ENCODE peak calls at places on chromosomes 13 and 19, in four cellular contexts. One of them, this sample, is unnamed.

GRCh38 chr19:32908641-32909190 is 39.1 kb upstream of the SLC7A9 start:
- DNase-seq in CD8-positive, alpha-beta T cell: no peak
- DNase-seq in fibroblast of mammary gland: no peak
- DNase-seq in AG09319: no peak
- DNase-seq in this sample: no peak

GRCh38 chr19:42919757-42920079 is 2.0 kb upstream of the PSG6 start:
- DNase-seq in fibroblast of mammary gland: no peak
- DNase-seq in CD8-positive, alpha-beta T cell: no peak
- DNase-seq in AG09319: no peak
- DNase-seq in this sample: peak; percentile 4

GRCh38 chr13:40031031-40031430 is 375.6 kb downstream of the COG6 start:
- DNase-seq in AG09319: no peak
- DNase-seq in fibroblast of mammary gland: peak; percentile 86
- DNase-seq in CD8-positive, alpha-beta T cell: no peak
- DNase-seq in this sample: peak; percentile 17

GRCh38 chr19:4967738-4968461 is 1.0 kb upstream of the KDM4B start:
- DNase-seq in AG09319: no peak
- DNase-seq in fibroblast of mammary gland: peak; percentile 78
- DNase-seq in CD8-positive, alpha-beta T cell: no peak
- DNase-seq in this sample: no peak

GRCh38 chr19:19588546-19588945 is 29.9 kb downstream of the PBX4 start:
- DNase-seq in AG09319: no peak
- DNase-seq in fibroblast of mammary gland: peak; percentile 62
- DNase-seq in CD8-positive, alpha-beta T cell: no peak
- DNase-seq in this sample: no peak

GRCh38 chr19:31328238-31328637 is 21.0 kb downstream of the TSHZ3 start:
- DNase-seq in fibroblast of mammary gland: no peak
- DNase-seq in CD8-positive, alpha-beta T cell: no peak
- DNase-seq in AG09319: no peak
- DNase-seq in this sample: no peak

GRCh38 chr19:48628486-48629296 is 8.5 kb downstream of the DBP start:
- DNase-seq in fibroblast of mammary gland: no peak
- DNase-seq in CD8-positive, alpha-beta T cell: no peak
- DNase-seq in AG09319: no peak
- DNase-seq in this sample: no peak

GRCh38 chr19:7444042-7444441 is 44.8 kb downstream of the PEX11G start:
- DNase-seq in CD8-positive, alpha-beta T cell: no peak
- DNase-seq in fibroblast of mammary gland: no peak
- DNase-seq in AG09319: no peak
- DNase-seq in this sample: no peak

GRCh38 chr19:34253711-34254551 is 423 bp upstream of the GARRE1 start:
- DNase-seq in fibroblast of mammary gland: peak; percentile 35
- DNase-seq in AG09319: no peak
- DNase-seq in CD8-positive, alpha-beta T cell: no peak
- DNase-seq in this sample: no peak

GRCh38 chr19:53328967-53329366 is 4.6 kb upstream of the ZNF845 start:
- DNase-seq in CD8-positive, alpha-beta T cell: no peak
- DNase-seq in AG09319: no peak
- DNase-seq in fibroblast of mammary gland: peak; percentile 44
- DNase-seq in this sample: no peak

GRCh38 chr13:75739244-75739868 is 103.2 kb downstream of the LMO7 start:
- DNase-seq in AG09319: no peak
- DNase-seq in CD8-positive, alpha-beta T cell: no peak
- DNase-seq in fibroblast of mammary gland: peak; percentile 26
- DNase-seq in this sample: no peak

GRCh38 chr13:98576215-98576945 is 527 bp downstream of the STK24 start:
- DNase-seq in fibroblast of mammary gland: no peak
- DNase-seq in AG09319: no peak
- DNase-seq in CD8-positive, alpha-beta T cell: peak; percentile 46
- DNase-seq in this sample: no peak

This sample was measured in A673.